ENCODE peak calls at places on chromosome 1, in seven cellular contexts. Z is endothelial cell, L is coronary artery, O is HFF-Myc, C is HFFc6, N is AG04449, S is heart right ventricle. T is an unnamed sample.

GRCh38 chr1:161374373-161374772 is 6.7 kb upstream of the CFAP126 start:
- DNase-seq in S (no peak), C (no peak), N (no peak), O (no peak), L (no peak), Z (no peak), T (no peak)

GRCh38 chr1:33758698-33759097 is 105.2 kb upstream of the HMGB4 start:
- DNase-seq in C (peak), S (peak), Z (no peak), L (peak), N (peak), O (peak), T (no peak)

GRCh38 chr1:168628807-168629206 is 52.4 kb downstream of the XCL1 start:
- DNase-seq in C (peak), N (no peak), L (no peak), Z (no peak), S (no peak), O (no peak), T (no peak)

GRCh38 chr1:100710881-100711660 is 8.5 kb upstream of the VCAM1 start:
- DNase-seq in C (peak), O (no peak), L (no peak), Z (no peak), S (no peak), N (no peak), T (no peak)

GRCh38 chr1:224054611-224055010 is 59.3 kb upstream of the FBXO28 start:
- DNase-seq in O (no peak), Z (no peak), C (no peak), S (no peak), N (no peak), L (no peak), T (no peak)

GRCh38 chr1:76381450-76382108 is 307.0 kb downstream of the ST6GALNAC3 start:
- DNase-seq in Z (no peak), N (no peak), C (no peak), S (no peak), O (no peak), L (no peak), T (no peak)

GRCh38 chr1:211951856-211952255 is 83.5 kb downstream of the INTS7 start:
- DNase-seq in C (peak), S (no peak), O (peak), N (no peak), L (no peak), Z (no peak), T (no peak)

GRCh38 chr1:208349679-208350330 is 105.6 kb upstream of the PLXNA2 start:
- DNase-seq in O (no peak), Z (no peak), S (no peak), L (no peak), C (no peak), N (no peak), T (no peak)

GRCh38 chr1:205286335-205286950 is 35.1 kb downstream of the NUAK2 start:
- DNase-seq in S (no peak), L (no peak), O (no peak), C (peak), N (no peak), Z (no peak), T (no peak)

GRCh38 chr1:118983558-118984021 is 4.6 kb downstream of the TBX15 start:
- DNase-seq in Z (no peak), S (no peak), L (no peak), N (no peak), O (no peak), C (no peak), T (no peak)

GRCh38 chr1:68057564-68057963 is 7.1 kb upstream of the DIRAS3 start:
- DNase-seq in Z (no peak), L (no peak), N (no peak), C (no peak), S (no peak), O (no peak), T (no peak)

GRCh38 chr1:57910782-57911181 is 486.9 kb upstream of the DAB1 start:
- DNase-seq in N (no peak), L (no peak), Z (no peak), O (no peak), C (no peak), S (no peak), T (no peak)

GRCh38 chr1:201223852-201224670 is 33.4 kb downstream of the IGFN1 start:
- DNase-seq in L (peak), O (no peak), C (no peak), S (no peak), Z (no peak), N (no peak), T (no peak)

GRCh38 chr1:204793259-204793658 is 77.4 kb upstream of the NFASC start:
- DNase-seq in C (no peak), O (no peak), L (no peak), Z (no peak), N (no peak), S (no peak), T (no peak)

GRCh38 chr1:178633068-178633467 is 92.0 kb upstream of the RALGPS2 start:
- DNase-seq in Z (no peak), S (no peak), N (peak), L (no peak), O (no peak), C (peak), T (no peak)

GRCh38 chr1:244414543-244414942 is 37.2 kb downstream of the ADSS2 start:
- DNase-seq in Z (no peak), C (peak), L (no peak), S (no peak), N (peak), O (peak), T (no peak)

GRCh38 chr1:63866085-63866484 is 92.3 kb downstream of the ROR1 start:
- DNase-seq in Z (no peak), O (no peak), N (no peak), S (no peak), L (no peak), C (no peak), T (no peak)

GRCh38 chr1:200979574-200980451 is 43.7 kb downstream of the KIF21B start:
- DNase-seq in O (no peak), N (no peak), S (no peak), L (no peak), Z (peak), C (no peak), T (peak)

GRCh38 chr1:30783244-30783915 is 25.8 kb upstream of the LAPTM5 start:
- DNase-seq in L (no peak), C (no peak), Z (no peak), S (peak), O (no peak), N (no peak), T (peak)

GRCh38 chr1:228065543-228066347 is 16.8 kb upstream of the ARF1 start:
- DNase-seq in Z (no peak), S (no peak), C (no peak), O (no peak), N (no peak), L (no peak), T (no peak)

GRCh38 chr1:69315823-69316222 is 251.9 kb upstream of the LRRC7 start:
- DNase-seq in L (no peak), O (no peak), C (no peak), N (no peak), S (no peak), Z (no peak), T (no peak)

GRCh38 chr1:168636642-168637111 is 60.3 kb downstream of the XCL1 start:
- DNase-seq in Z (no peak), S (peak), C (peak), N (no peak), O (no peak), L (no peak), T (no peak)

GRCh38 chr1:243980071-243980470 is 71.0 kb upstream of the ZBTB18 start:
- DNase-seq in Z (no peak), C (no peak), S (no peak), L (no peak), O (no peak), N (no peak), T (no peak)

GRCh38 chr1:24544239-24544638 is 11.6 kb upstream of the NCMAP start:
- DNase-seq in O (no peak), C (no peak), Z (no peak), S (no peak), N (no peak), L (no peak), T (no peak)

GRCh38 chr1:38923607-38924006 is 18.0 kb downstream of the RHBDL2 start:
- DNase-seq in O (no peak), C (no peak), Z (no peak), S (no peak), L (no peak), N (no peak), T (no peak)

GRCh38 chr1:114892194-114892918 is 37.7 kb downstream of the SYCP1 start:
- DNase-seq in L (no peak), S (no peak), O (no peak), N (no peak), C (no peak), Z (no peak), T (no peak)
- TF ChIP-seq CTCF in L (no peak), S (no peak), O (no peak), N (no peak), C (no peak), Z (no peak), T (no peak)

DNA sequence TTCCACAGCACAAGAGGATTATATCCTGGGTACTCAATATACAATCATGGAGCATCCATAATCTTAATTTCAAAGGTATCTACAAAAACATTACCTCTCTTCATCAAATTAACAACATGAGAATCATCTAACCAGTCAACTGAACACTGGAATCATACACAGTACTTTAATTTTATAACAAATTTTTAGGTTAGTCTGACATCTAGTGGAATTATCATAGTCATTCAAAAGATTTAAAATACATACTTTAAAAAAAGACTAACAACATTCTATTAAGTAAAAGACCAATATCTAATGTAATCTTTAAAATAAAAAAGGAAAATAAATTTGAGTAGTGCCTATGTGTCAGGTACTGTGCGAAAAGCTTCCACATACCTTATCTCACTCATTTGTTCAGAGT is 16.8 kb upstream of the SH3GLB1 start:
- DNase-seq in O (no peak), Z (no peak), N (no peak), C (no peak), S (no peak), L (no peak), T (no peak)
- TF ChIP-seq CTCF in O (no peak), Z (no peak), N (no peak), C (peak), S (peak), L (no peak), T (no peak)

DNA sequence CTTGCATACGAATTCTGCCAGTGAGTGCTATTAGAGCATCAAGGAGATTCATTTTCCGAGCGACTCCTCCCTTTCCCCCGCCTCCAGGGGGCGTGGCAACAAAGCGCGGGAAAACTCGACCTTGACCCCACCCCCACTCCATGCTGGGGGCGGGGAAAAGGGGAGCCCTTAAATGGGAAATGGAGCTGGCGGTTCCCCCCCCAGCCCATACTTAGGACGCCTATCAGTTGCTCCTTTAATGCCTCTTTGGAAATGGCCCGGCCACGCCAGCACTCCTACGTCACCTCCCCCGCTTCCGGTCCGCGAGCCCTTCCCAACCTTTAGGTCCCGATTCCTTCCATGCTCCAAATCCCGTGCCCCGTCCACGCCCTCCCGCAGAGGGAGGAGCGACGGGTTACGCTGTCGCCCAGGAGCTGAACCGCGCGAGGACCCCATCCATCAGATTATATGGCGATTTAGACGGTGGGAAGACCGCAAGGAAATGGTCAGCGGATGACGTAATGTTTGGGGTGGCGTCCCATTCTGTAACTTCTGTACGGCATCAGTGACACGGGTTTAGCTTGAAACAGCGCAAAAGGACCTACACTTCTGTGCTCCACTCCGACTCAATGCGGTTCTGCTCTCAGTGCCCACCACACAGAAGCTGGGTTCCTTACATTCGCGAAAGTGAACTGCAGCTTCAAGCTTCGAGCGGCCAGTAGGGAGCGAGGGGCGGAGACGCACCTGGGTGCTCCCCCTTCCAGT is 702 bp upstream of the ZNF687 start:
- DNase-seq in N (peak), C (peak), L (peak), S (peak), Z (peak), O (peak), T (peak)
- TF ChIP-seq CTCF in N (no peak), C (peak), L (peak), S (peak), Z (peak), O (no peak), T (no peak)

GRCh38 chr1:4034318-4034887 is 134.3 kb upstream of the C1orf174 start:
- DNase-seq in O (no peak), N (no peak), C (no peak), L (no peak), Z (no peak), S (no peak), T (no peak)
- TF ChIP-seq CTCF in O (no peak), N (no peak), C (no peak), L (no peak), Z (no peak), S (no peak), T (no peak)

GRCh38 chr1:17920881-17921635 is 165.9 kb downstream of the ACTL8 start:
- DNase-seq in L (peak), C (no peak), S (no peak), O (no peak), Z (no peak), N (no peak), T (no peak)

GRCh38 chr1:17923684-17924083 is 168.6 kb downstream of the ACTL8 start:
- DNase-seq in Z (no peak), O (no peak), C (no peak), N (no peak), L (no peak), S (no peak), T (no peak)

GRCh38 chr1:17925838-17926237 is 170.7 kb downstream of the ACTL8 start:
- DNase-seq in L (no peak), S (no peak), Z (no peak), C (no peak), N (no peak), O (no peak), T (no peak)

GRCh38 chr1:17924578-17924977 is 169.4 kb downstream of the ACTL8 start:
- DNase-seq in O (no peak), N (no peak), S (no peak), L (no peak), C (no peak), Z (no peak), T (no peak)

DNA sequence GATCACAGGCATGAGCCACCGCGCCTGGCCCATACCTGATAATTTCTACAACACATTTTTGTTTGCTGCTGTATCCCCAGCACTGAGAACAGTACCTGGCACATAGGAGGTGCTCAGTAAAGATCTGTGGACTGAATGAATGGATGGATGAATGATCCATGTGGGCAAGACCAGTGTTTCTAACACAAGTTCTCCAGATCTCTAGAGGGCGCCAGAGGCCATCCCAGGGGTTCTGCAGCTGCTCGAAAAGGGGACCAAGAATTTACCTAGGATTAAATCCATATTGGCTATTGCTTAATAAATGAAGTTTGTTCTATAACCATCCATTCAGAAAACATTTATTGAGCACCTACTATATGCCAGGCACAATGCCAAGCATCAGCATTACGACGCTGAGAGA is 167.7 kb downstream of the ACTL8 start:
- DNase-seq in L (no peak), C (peak), N (no peak), S (peak), Z (peak), O (no peak), T (peak)
- TF ChIP-seq CTCF in L (no peak), C (peak), N (peak), S (peak), Z (peak), O (peak), T (peak)

GRCh38 chr1:2237773-2238172 is 9.7 kb downstream of the SKI start:
- DNase-seq in O (no peak), N (no peak), L (peak), Z (no peak), C (no peak), S (no peak), T (no peak)
- TF ChIP-seq CTCF in O (peak), N (no peak), L (no peak), Z (no peak), C (peak), S (no peak), T (no peak)

DNA sequence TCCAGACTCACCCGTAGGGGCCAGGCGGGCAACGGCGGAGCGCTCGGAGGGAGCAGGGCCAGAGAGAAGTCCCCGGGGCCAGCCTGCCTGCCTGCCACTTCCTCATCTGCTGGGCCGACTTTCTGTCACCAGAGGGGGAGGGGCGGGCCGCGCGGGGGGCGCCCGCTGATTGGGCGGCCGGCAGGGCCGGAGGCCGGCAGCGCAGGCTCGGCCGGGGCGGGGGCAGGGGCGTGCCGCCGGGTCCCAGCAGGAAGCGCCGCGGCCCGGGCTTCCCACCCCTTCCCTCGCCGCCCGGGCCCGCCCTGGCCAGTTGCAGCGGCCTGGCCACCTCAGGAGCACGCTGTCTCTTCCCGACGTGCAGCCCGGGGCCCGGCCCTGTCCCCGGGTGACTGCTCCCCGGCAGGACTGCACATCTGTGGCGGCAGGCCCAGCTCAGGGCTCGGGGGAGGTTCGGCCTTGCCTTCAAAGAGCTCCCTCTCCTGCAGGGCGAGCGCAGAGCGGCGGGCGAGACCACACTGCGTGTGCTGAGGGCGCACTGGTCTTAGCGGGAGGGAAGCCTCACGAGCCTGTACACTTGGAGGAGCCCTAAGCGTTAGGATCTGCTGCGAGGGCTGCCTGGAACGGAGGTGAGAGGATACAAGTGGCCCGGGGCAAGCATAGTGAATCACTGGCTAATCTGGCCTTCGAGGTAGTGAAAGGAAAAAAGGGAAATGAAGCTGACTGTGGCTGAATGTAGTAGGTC is at the start of gene ELOVL1:
- DNase-seq in O (no peak), S (peak), C (peak), N (no peak), L (peak), Z (peak), T (peak)
- TF ChIP-seq CTCF in O (no peak), S (peak), C (peak), N (peak), L (no peak), Z (no peak), T (no peak)

GRCh38 chr1:3876716-3877115 is 19.4 kb downstream of the DFFB start:
- DNase-seq in O (no peak), Z (no peak), S (no peak), L (no peak), N (no peak), C (no peak), T (no peak)
- TF ChIP-seq CTCF in O (no peak), Z (no peak), S (no peak), L (no peak), N (no peak), C (no peak), T (no peak)